ENCODE peak calls at places on chromosomes 16 and 17, in five cellular contexts. One of them, this sample, is unnamed.

GRCh38 chr17:79342376-79342775 is 267.8 kb downstream of the ENGASE start:
- DNase-seq in dorsolateral prefrontal cortex: no peak
- DNase-seq in astrocyte of the spinal cord: no peak
- DNase-seq in cardiac fibroblast: no peak
- DNase-seq in vagina: no peak
- DNase-seq in this sample: no peak

GRCh38 chr17:11996722-11997146 is 541 bp downstream of the ZNF18 start:
- DNase-seq in cardiac fibroblast: peak
- DNase-seq in vagina: no peak
- DNase-seq in astrocyte of the spinal cord: no peak
- DNase-seq in dorsolateral prefrontal cortex: peak
- DNase-seq in this sample: no peak

GRCh38 chr16:85553436-85554113 is 59.5 kb upstream of the GSE1 start:
- DNase-seq in vagina: no peak
- DNase-seq in dorsolateral prefrontal cortex: no peak
- DNase-seq in astrocyte of the spinal cord: peak
- DNase-seq in cardiac fibroblast: peak
- DNase-seq in this sample: peak

GRCh38 chr17:20123209-20123608 is 114.0 kb downstream of the SPECC1 start:
- DNase-seq in cardiac fibroblast: no peak
- DNase-seq in dorsolateral prefrontal cortex: no peak
- DNase-seq in astrocyte of the spinal cord: no peak
- DNase-seq in vagina: no peak
- DNase-seq in this sample: no peak

GRCh38 chr17:40317345-40317873 is 8.4 kb downstream of the RARA start:
- DNase-seq in astrocyte of the spinal cord: peak
- DNase-seq in vagina: no peak
- DNase-seq in cardiac fibroblast: peak
- DNase-seq in dorsolateral prefrontal cortex: no peak
- DNase-seq in this sample: peak

GRCh38 chr17:76843703-76844484 is 24.3 kb upstream of the MGAT5B start:
- DNase-seq in astrocyte of the spinal cord: no peak
- DNase-seq in dorsolateral prefrontal cortex: no peak
- DNase-seq in cardiac fibroblast: peak
- DNase-seq in vagina: no peak
- DNase-seq in this sample: peak

GRCh38 chr16:88511060-88511459 is 58.0 kb downstream of the ZFPM1 start:
- DNase-seq in astrocyte of the spinal cord: no peak
- DNase-seq in vagina: no peak
- DNase-seq in cardiac fibroblast: no peak
- DNase-seq in dorsolateral prefrontal cortex: no peak
- DNase-seq in this sample: no peak

GRCh38 chr17:49218941-49219913 is 8.7 kb downstream of the ABI3 start:
- DNase-seq in astrocyte of the spinal cord: no peak
- DNase-seq in dorsolateral prefrontal cortex: no peak
- DNase-seq in vagina: no peak
- DNase-seq in cardiac fibroblast: no peak
- DNase-seq in this sample: no peak

GRCh38 chr17:39165178-39165843 is 650 bp downstream of the ARL5C start:
- DNase-seq in cardiac fibroblast: no peak
- DNase-seq in dorsolateral prefrontal cortex: no peak
- DNase-seq in astrocyte of the spinal cord: no peak
- DNase-seq in vagina: no peak
- DNase-seq in this sample: no peak

GRCh38 chr17:79981661-79982101 is 54.0 kb downstream of the TBC1D16 start:
- DNase-seq in astrocyte of the spinal cord: no peak
- DNase-seq in vagina: no peak
- DNase-seq in dorsolateral prefrontal cortex: peak
- DNase-seq in cardiac fibroblast: no peak
- DNase-seq in this sample: no peak

GRCh38 chr17:34401165-34401564 is 38.1 kb upstream of the CCL1 start:
- DNase-seq in dorsolateral prefrontal cortex: no peak
- DNase-seq in cardiac fibroblast: no peak
- DNase-seq in astrocyte of the spinal cord: no peak
- DNase-seq in vagina: no peak
- DNase-seq in this sample: no peak

GRCh38 chr17:43695968-43696865 is 34.5 kb upstream of the MEOX1 start:
- DNase-seq in dorsolateral prefrontal cortex: no peak
- DNase-seq in astrocyte of the spinal cord: no peak
- DNase-seq in vagina: no peak
- DNase-seq in cardiac fibroblast: peak
- DNase-seq in this sample: peak

GRCh38 chr16:27387724-27388123 is 14.2 kb upstream of the IL21R start:
- DNase-seq in dorsolateral prefrontal cortex: no peak
- DNase-seq in vagina: no peak
- DNase-seq in astrocyte of the spinal cord: no peak
- DNase-seq in cardiac fibroblast: peak
- DNase-seq in this sample: no peak

GRCh38 chr17:70060415-70060814 is 14.6 kb upstream of the KCNJ16 start:
- DNase-seq in astrocyte of the spinal cord: peak
- DNase-seq in vagina: no peak
- DNase-seq in dorsolateral prefrontal cortex: no peak
- DNase-seq in cardiac fibroblast: no peak
- DNase-seq in this sample: peak

GRCh38 chr17:66165537-66166123 is 26.3 kb downstream of the CEP112 start:
- DNase-seq in astrocyte of the spinal cord: peak
- DNase-seq in dorsolateral prefrontal cortex: no peak
- DNase-seq in cardiac fibroblast: peak
- DNase-seq in vagina: no peak
- DNase-seq in this sample: peak

GRCh38 chr17:39927928-39928867 is 666 bp downstream of the LRRC3C start:
- DNase-seq in vagina: no peak
- DNase-seq in cardiac fibroblast: peak
- DNase-seq in dorsolateral prefrontal cortex: peak
- DNase-seq in astrocyte of the spinal cord: no peak
- DNase-seq in this sample: peak

GRCh38 chr16:47939690-47940089 is 216.1 kb downstream of the ABCC12 start:
- DNase-seq in dorsolateral prefrontal cortex: no peak
- DNase-seq in cardiac fibroblast: no peak
- DNase-seq in astrocyte of the spinal cord: no peak
- DNase-seq in vagina: no peak
- DNase-seq in this sample: no peak

GRCh38 chr16:73323880-73324279 is 276.0 kb upstream of the ZFHX3 start:
- DNase-seq in astrocyte of the spinal cord: no peak
- DNase-seq in cardiac fibroblast: peak
- DNase-seq in vagina: no peak
- DNase-seq in dorsolateral prefrontal cortex: no peak
- DNase-seq in this sample: no peak

GRCh38 chr17:74223901-74224300 is 10.5 kb downstream of the TTYH2 start:
- DNase-seq in dorsolateral prefrontal cortex: no peak
- DNase-seq in cardiac fibroblast: no peak
- DNase-seq in vagina: no peak
- DNase-seq in astrocyte of the spinal cord: no peak
- DNase-seq in this sample: no peak

GRCh38 chr17:68033636-68034451 is 1.7 kb upstream of the KPNA2 start:
- DNase-seq in cardiac fibroblast: peak
- DNase-seq in vagina: no peak
- DNase-seq in astrocyte of the spinal cord: peak
- DNase-seq in dorsolateral prefrontal cortex: no peak
- DNase-seq in this sample: peak

GRCh38 chr16:67392301-67393059 is 818 bp downstream of the TPPP3 start:
- DNase-seq in astrocyte of the spinal cord: no peak
- DNase-seq in dorsolateral prefrontal cortex: no peak
- DNase-seq in vagina: no peak
- DNase-seq in cardiac fibroblast: no peak
- DNase-seq in this sample: no peak
- H3K4me3 ChIP-seq in astrocyte of the spinal cord: peak
- H3K4me3 ChIP-seq in dorsolateral prefrontal cortex: peak
- H3K4me3 ChIP-seq in vagina: peak
- H3K4me3 ChIP-seq in cardiac fibroblast: no peak
- H3K4me3 ChIP-seq in this sample: peak

GRCh38 chr16:2852731-2853507 is 5.1 kb downstream of the PRSS22 start:
- DNase-seq in vagina: peak
- DNase-seq in dorsolateral prefrontal cortex: no peak
- DNase-seq in cardiac fibroblast: no peak
- DNase-seq in astrocyte of the spinal cord: no peak
- DNase-seq in this sample: no peak
- H3K4me3 ChIP-seq in vagina: no peak
- H3K4me3 ChIP-seq in dorsolateral prefrontal cortex: no peak
- H3K4me3 ChIP-seq in cardiac fibroblast: no peak
- H3K4me3 ChIP-seq in astrocyte of the spinal cord: no peak
- H3K4me3 ChIP-seq in this sample: no peak

DNA sequence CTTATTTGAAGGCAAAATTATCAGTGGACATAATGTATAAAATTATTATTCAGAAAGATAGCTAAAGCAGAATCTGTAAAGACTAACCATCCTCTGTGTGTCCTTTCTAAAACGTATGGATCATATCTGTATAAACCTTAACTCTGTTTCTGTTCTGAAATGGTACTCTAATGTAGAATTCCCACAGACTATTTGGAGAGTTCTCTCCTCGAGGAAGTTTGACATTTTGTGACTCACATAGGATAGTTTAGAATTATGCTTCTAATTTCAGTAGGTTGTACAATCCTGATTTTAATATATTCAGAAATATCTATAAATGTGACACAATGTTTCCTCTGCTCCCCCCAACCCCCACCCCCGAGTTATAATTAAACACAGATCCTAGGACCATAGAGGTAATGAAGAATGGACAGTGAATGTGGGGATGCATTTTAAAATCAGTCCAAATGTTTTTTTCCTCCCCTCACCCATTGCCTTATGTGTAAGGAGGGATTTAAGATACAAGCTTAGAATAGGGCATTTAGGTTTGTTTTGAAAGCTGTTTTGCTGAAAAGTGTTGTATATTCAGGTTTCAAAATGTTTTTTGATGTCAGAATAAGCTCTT is 66.8 kb downstream of the BCAS3 start:
- DNase-seq in dorsolateral prefrontal cortex: no peak
- DNase-seq in cardiac fibroblast: peak
- DNase-seq in astrocyte of the spinal cord: no peak
- DNase-seq in vagina: no peak
- DNase-seq in this sample: peak
- H3K4me3 ChIP-seq in dorsolateral prefrontal cortex: peak
- H3K4me3 ChIP-seq in cardiac fibroblast: no peak
- H3K4me3 ChIP-seq in astrocyte of the spinal cord: no peak
- H3K4me3 ChIP-seq in vagina: no peak
- H3K4me3 ChIP-seq in this sample: peak

GRCh38 chr17:63275968-63276349 is 170.1 kb downstream of the CYB561 start:
- DNase-seq in cardiac fibroblast: peak
- DNase-seq in dorsolateral prefrontal cortex: no peak
- DNase-seq in vagina: no peak
- DNase-seq in astrocyte of the spinal cord: no peak
- DNase-seq in this sample: peak

GRCh38 chr17:63275318-63275967 is 170.7 kb downstream of the CYB561 start:
- DNase-seq in cardiac fibroblast: peak
- DNase-seq in astrocyte of the spinal cord: peak
- DNase-seq in dorsolateral prefrontal cortex: no peak
- DNase-seq in vagina: no peak
- DNase-seq in this sample: peak

GRCh38 chr17:63276376-63276775 is 169.7 kb downstream of the CYB561 start:
- DNase-seq in astrocyte of the spinal cord: no peak
- DNase-seq in cardiac fibroblast: no peak
- DNase-seq in dorsolateral prefrontal cortex: no peak
- DNase-seq in vagina: no peak
- DNase-seq in this sample: no peak

GRCh38 chr17:63277629-63278028 is 168.5 kb downstream of the CYB561 start:
- DNase-seq in vagina: no peak
- DNase-seq in cardiac fibroblast: peak
- DNase-seq in astrocyte of the spinal cord: no peak
- DNase-seq in dorsolateral prefrontal cortex: no peak
- DNase-seq in this sample: no peak

GRCh38 chr17:63276821-63277220 is 169.3 kb downstream of the CYB561 start:
- DNase-seq in dorsolateral prefrontal cortex: no peak
- DNase-seq in astrocyte of the spinal cord: peak
- DNase-seq in cardiac fibroblast: peak
- DNase-seq in vagina: no peak
- DNase-seq in this sample: no peak
- H3K4me3 ChIP-seq in dorsolateral prefrontal cortex: no peak
- H3K4me3 ChIP-seq in astrocyte of the spinal cord: no peak
- H3K4me3 ChIP-seq in cardiac fibroblast: no peak
- H3K4me3 ChIP-seq in vagina: no peak
- H3K4me3 ChIP-seq in this sample: no peak

GRCh38 chr17:1626333-1626732 is 2.3 kb downstream of the SLC43A2 start:
- DNase-seq in cardiac fibroblast: no peak
- DNase-seq in astrocyte of the spinal cord: no peak
- DNase-seq in vagina: no peak
- DNase-seq in dorsolateral prefrontal cortex: no peak
- DNase-seq in this sample: peak

GRCh38 chr17:1625507-1626080 is 3.0 kb downstream of the SLC43A2 start:
- DNase-seq in vagina: no peak
- DNase-seq in astrocyte of the spinal cord: no peak
- DNase-seq in cardiac fibroblast: no peak
- DNase-seq in dorsolateral prefrontal cortex: no peak
- DNase-seq in this sample: no peak

GRCh38 chr17:1623057-1623456 is 5.6 kb downstream of the SLC43A2 start:
- DNase-seq in dorsolateral prefrontal cortex: no peak
- DNase-seq in vagina: no peak
- DNase-seq in cardiac fibroblast: no peak
- DNase-seq in astrocyte of the spinal cord: no peak
- DNase-seq in this sample: no peak

GRCh38 chr17:1624650-1625049 is 4.0 kb downstream of the SLC43A2 start:
- DNase-seq in cardiac fibroblast: no peak
- DNase-seq in vagina: no peak
- DNase-seq in dorsolateral prefrontal cortex: no peak
- DNase-seq in astrocyte of the spinal cord: no peak
- DNase-seq in this sample: no peak

DNA sequence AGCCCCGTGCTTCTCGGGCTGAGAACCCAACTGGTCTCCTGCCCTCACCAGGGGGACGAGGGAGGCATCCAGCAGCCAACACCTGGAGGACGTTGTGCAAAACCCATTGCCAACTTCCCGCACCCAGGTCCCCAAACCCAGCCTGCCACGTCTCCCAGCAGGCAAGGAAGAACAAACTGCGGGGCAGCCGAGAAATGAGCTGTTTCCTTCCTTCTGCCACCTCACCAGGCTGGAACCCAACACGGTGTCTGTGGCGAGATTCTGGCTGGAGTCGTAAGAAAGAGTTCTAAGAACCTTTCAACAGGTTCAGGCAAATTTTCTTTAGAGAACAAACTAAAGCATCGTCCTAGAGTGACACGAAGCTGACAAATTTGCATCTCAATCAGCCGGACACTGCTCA is 3.6 kb downstream of the SLC43A2 start:
- DNase-seq in astrocyte of the spinal cord: no peak
- DNase-seq in vagina: no peak
- DNase-seq in dorsolateral prefrontal cortex: no peak
- DNase-seq in cardiac fibroblast: no peak
- DNase-seq in this sample: no peak
- H3K4me3 ChIP-seq in astrocyte of the spinal cord: no peak
- H3K4me3 ChIP-seq in vagina: no peak
- H3K4me3 ChIP-seq in dorsolateral prefrontal cortex: no peak
- H3K4me3 ChIP-seq in cardiac fibroblast: no peak
- H3K4me3 ChIP-seq in this sample: no peak

DNA sequence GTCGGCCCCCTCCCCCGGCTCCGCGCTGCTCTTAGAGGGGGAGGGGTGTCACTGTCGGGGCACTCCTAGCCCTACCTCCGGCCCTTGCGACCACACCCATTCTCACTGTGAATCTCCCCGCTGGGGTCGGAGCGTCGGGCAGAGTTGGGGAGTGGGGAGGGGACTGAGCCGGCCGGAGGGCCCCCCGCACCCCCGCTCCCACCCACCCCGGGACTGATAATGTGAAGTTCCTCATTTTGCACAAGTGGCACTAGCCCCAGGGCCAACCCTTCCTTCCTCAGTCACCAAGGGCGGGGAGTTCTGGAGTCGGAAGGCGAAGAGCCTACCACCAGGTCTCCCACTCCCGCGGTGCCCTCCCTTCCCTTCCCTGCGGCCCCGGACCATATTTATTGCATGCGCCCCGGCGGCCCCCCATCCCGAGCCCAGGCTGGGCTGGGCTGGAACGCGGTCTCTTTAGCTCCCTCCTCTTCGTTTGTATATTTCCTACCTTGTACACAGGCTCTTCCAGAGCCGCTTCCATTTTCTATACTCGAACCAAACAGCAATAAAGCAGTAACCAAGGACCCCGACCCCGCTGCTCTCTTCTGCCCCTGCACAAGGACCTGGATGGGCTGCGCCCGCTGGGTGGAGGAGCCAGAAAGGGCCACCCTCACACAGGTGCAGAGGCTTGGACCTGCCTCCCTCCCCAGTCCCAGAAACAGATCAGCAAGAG is 4.4 kb downstream of the HIC1 start:
- DNase-seq in cardiac fibroblast: no peak
- DNase-seq in vagina: no peak
- DNase-seq in astrocyte of the spinal cord: no peak
- DNase-seq in dorsolateral prefrontal cortex: no peak
- DNase-seq in this sample: no peak
- H3K4me3 ChIP-seq in cardiac fibroblast: peak
- H3K4me3 ChIP-seq in vagina: peak
- H3K4me3 ChIP-seq in astrocyte of the spinal cord: peak
- H3K4me3 ChIP-seq in dorsolateral prefrontal cortex: peak
- H3K4me3 ChIP-seq in this sample: no peak

This sample was measured in foreskin fibroblast.